ENCODE peak calls at places on chromosomes 6 and 20, in nine cellular contexts. N is brain microvascular endothelial cell; G is AG04450; B is ascending aorta; K is CD8-positive, alpha-beta T cell; D is lung; J is Panc1; O is fibroblast of lung; Q is mesendoderm. E is an unnamed sample.

GRCh38 chr6:170074907-170075306 is 216.0 kb downstream of the DLL1 start:
- DNase-seq in B (no peak), G (no peak), O (no peak), N (no peak), K (no peak), Q (no peak), D (no peak), J (no peak), E (no peak)

GRCh38 chr20:7375905-7376304 is 564.4 kb downstream of the HAO1 start:
- DNase-seq in O (peak; percentile 51), G (no peak), B (no peak), D (no peak), K (no peak), N (no peak), Q (peak; percentile 34), J (no peak), E (no peak)

GRCh38 chr20:58179432-58180099 is 48.9 kb downstream of the ANKRD60 start:
- DNase-seq in B (peak; percentile 74), J (no peak), Q (peak; percentile 57), O (peak; percentile 24), K (peak; percentile 74), G (no peak), N (peak; percentile 15), D (peak; percentile 33), E (peak; percentile 43)

GRCh38 chr6:105824732-105825131 is 261.4 kb upstream of the PRDM1 start:
- DNase-seq in N (peak; percentile 66), J (no peak), D (no peak), Q (no peak), G (no peak), K (no peak), B (no peak), O (no peak), E (no peak)

GRCh38 chr6:141401851-141402250 is 730.9 kb upstream of the GJE1 start:
- DNase-seq in J (no peak), G (no peak), B (no peak), O (peak; percentile 19), D (no peak), Q (no peak), K (no peak), N (no peak), E (no peak)

GRCh38 chr20:45229264-45230056 is 8.3 kb downstream of the SEMG2 start:
- DNase-seq in K (peak; percentile 11), Q (peak; percentile 72), G (no peak), O (no peak), N (no peak), D (peak; percentile 72), J (no peak), B (no peak), E (peak; percentile 31)

GRCh38 chr20:60026010-60026409 is 67.8 kb downstream of the CDH26 start:
- DNase-seq in K (no peak), D (no peak), Q (no peak), J (no peak), G (no peak), O (no peak), B (no peak), N (no peak), E (no peak)

GRCh38 chr6:84220809-84221409 is 6.5 kb downstream of the CEP162 start:
- DNase-seq in D (no peak), G (no peak), J (no peak), O (peak; percentile 61), Q (peak; percentile 12), N (no peak), K (no peak), B (no peak), E (no peak)

GRCh38 chr6:111572216-111572706 is 33.4 kb downstream of the TRAF3IP2 start:
- DNase-seq in J (no peak), K (no peak), Q (no peak), N (no peak), O (no peak), D (no peak), B (no peak), G (no peak), E (no peak)

GRCh38 chr20:35307666-35308653 is 15.7 kb upstream of the FAM83C start:
- DNase-seq in B (peak; percentile 84), O (peak; percentile 76), Q (no peak), D (no peak), G (no peak), K (no peak), J (no peak), N (no peak), E (peak; percentile 100)

GRCh38 chr6:6365242-6365641 is 44.8 kb upstream of the F13A1 start:
- DNase-seq in K (no peak), D (no peak), O (no peak), N (no peak), B (no peak), G (no peak), J (no peak), Q (no peak), E (no peak)

GRCh38 chr6:25016311-25016710 is 80.6 kb upstream of the RIPOR2 start:
- DNase-seq in D (no peak), O (no peak), K (no peak), G (no peak), Q (no peak), N (no peak), B (no peak), J (no peak), E (no peak)

GRCh38 chr6:133130863-133131262 is 110.3 kb upstream of the EYA4 start:
- DNase-seq in O (no peak), Q (peak; percentile 28), G (peak; percentile 8), J (no peak), N (no peak), B (no peak), K (no peak), D (peak; percentile 51), E (peak; percentile 87)

GRCh38 chr6:127907960-127908640 is 7.2 kb upstream of the THEMIS start:
- DNase-seq in K (no peak), Q (no peak), D (no peak), B (no peak), G (no peak), O (no peak), N (no peak), J (no peak), E (no peak)

GRCh38 chr6:28771401-28772267 is 152.2 kb downstream of the TRIM27 start:
- DNase-seq in Q (peak; percentile 89), K (no peak), B (no peak), J (no peak), D (no peak), G (no peak), O (no peak), N (no peak), E (no peak)

GRCh38 chr6:89927788-89928565 is 33.7 kb downstream of the GJA10 start:
- DNase-seq in N (no peak), O (no peak), K (no peak), B (no peak), Q (no peak), G (no peak), D (no peak), J (no peak), E (no peak)

GRCh38 chr6:47788498-47788884 is 6.7 kb downstream of the OPN5 start:
- DNase-seq in O (no peak), G (no peak), B (no peak), J (no peak), N (no peak), K (no peak), Q (no peak), D (no peak), E (no peak)

GRCh38 chr20:38728911-38729642 is 4.8 kb downstream of the SLC32A1 start:
- DNase-seq in B (no peak), J (no peak), N (no peak), Q (peak; percentile 63), O (no peak), D (no peak), K (no peak), G (no peak), E (no peak)
- H3K27me3 ChIP-seq in B (peaks cover 52% of the 10 kb centered on the region), J (peaks cover 27% of the 10 kb centered on the region), N (peaks cover 68% of the 10 kb centered on the region), Q (peaks cover 60% of the 10 kb centered on the region), O (peaks cover 86% of the 10 kb centered on the region), D (peaks cover 25% of the 10 kb centered on the region), K (peaks cover 73% of the 10 kb centered on the region), G (peaks cover 88% of the 10 kb centered on the region), E (peaks cover 95% of the 10 kb centered on the region)

DNA sequence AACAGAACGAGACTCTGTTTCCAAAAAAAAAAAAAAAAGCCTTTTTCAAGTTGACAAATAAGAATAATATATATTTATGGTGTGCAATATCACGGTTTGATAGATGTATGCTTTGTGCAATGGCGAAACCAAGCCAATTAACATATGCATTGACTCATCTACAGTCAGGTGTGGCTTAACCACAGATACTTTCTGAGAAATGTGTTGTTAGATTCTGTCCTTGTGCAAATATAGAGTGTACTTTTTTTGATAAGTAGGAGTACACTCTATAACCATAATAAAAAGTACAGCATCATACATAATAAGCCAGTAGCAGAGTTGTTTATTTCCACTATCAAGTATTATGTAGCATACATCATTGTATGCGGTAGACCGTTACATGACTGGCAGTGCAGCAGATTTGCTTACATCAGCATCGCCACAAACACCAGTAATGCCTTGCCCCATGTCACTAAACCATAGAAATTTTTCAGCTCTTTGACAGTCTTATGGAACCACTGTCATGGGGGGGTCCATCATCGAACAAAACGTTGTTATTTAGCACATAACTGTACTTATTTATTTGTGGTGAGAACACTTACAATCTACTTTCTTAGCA is 59.2 kb downstream of the TMEM170B start:
- DNase-seq in Q (no peak), K (no peak), O (no peak), D (no peak), B (no peak), G (no peak), J (no peak), N (no peak), E (no peak)
- H3K27me3 ChIP-seq in Q (no peaks in the 10 kb centered on the region), K (no peaks in the 10 kb centered on the region), O (no peaks in the 10 kb centered on the region), D (no peaks in the 10 kb centered on the region), B (no peaks in the 10 kb centered on the region), G (no peaks in the 10 kb centered on the region), J (no peaks in the 10 kb centered on the region), N (no peaks in the 10 kb centered on the region), E (no peaks in the 10 kb centered on the region)

GRCh38 chr20:2801459-2801728 is 967 bp upstream of the CPXM1 start:
- DNase-seq in J (no peak), O (no peak), B (no peak), G (no peak), K (no peak), Q (no peak), N (no peak), D (no peak), E (no peak)
- H3K27me3 ChIP-seq in J (peaks cover 7% of the 10 kb centered on the region), O (peaks cover 61% of the 10 kb centered on the region), B (peaks cover 10% of the 10 kb centered on the region), G (peaks cover 63% of the 10 kb centered on the region), K (peaks cover 21% of the 10 kb centered on the region), Q (peaks cover 43% of the 10 kb centered on the region), N (peaks cover 58% of the 10 kb centered on the region), D (peaks cover 14% of the 10 kb centered on the region), E (peaks cover 9% of the 10 kb centered on the region)

GRCh38 chr6:31478186-31478950 is 19.6 kb upstream of the MICB start:
- DNase-seq in K (no peak), O (no peak), Q (no peak), N (no peak), G (no peak), D (no peak), B (peak; percentile 16), J (no peak), E (no peak)

GRCh38 chr6:31474871-31475286 is 23.1 kb upstream of the MICB start:
- DNase-seq in K (peak; percentile 40), B (peak; percentile 58), N (no peak), Q (no peak), D (peak; percentile 26), O (no peak), J (no peak), G (no peak), E (no peak)

GRCh38 chr6:31477521-31477920 is 20.4 kb upstream of the MICB start:
- DNase-seq in D (no peak), K (no peak), B (no peak), N (no peak), Q (no peak), O (no peak), J (no peak), G (no peak), E (no peak)

GRCh38 chr6:31473780-31474725 is 23.9 kb upstream of the MICB start:
- DNase-seq in N (peak; percentile 45), D (peak; percentile 34), K (no peak), J (no peak), B (peak; percentile 50), G (no peak), O (peak; percentile 61), Q (no peak), E (peak; percentile 83)

GRCh38 chr6:31476515-31477139 is 21.3 kb upstream of the MICB start:
- DNase-seq in O (no peak), N (no peak), D (no peak), G (no peak), K (no peak), B (peak; percentile 40), J (no peak), Q (peak; percentile 42), E (no peak)
- H3K27me3 ChIP-seq in O (peaks cover 11% of the 10 kb centered on the region), N (no peaks in the 10 kb centered on the region), D (no peaks in the 10 kb centered on the region), G (peaks cover 22% of the 10 kb centered on the region), K (no peaks in the 10 kb centered on the region), B (no peaks in the 10 kb centered on the region), J (peaks cover 5% of the 10 kb centered on the region), Q (no peaks in the 10 kb centered on the region), E (no peaks in the 10 kb centered on the region)

E was measured in MG63.